ENCODE peak calls at places on chromosomes 12 and 14, in five cellular contexts. I is neural crest cell, V is nephron progenitor cell, J is ascending aorta, R is WTC11. P is an unnamed sample.

GRCh38 chr12:124466200-124467128 is 100.9 kb downstream of the NCOR2 start:
- DNase-seq in R (no peak), J (peak), V (no peak), I (no peak), P (no peak)

GRCh38 chr12:124434364-124434763 is 133.0 kb downstream of the NCOR2 start:
- DNase-seq in J (no peak), I (no peak), R (no peak), V (no peak), P (no peak)

GRCh38 chr14:54806616-54807015 is 96.0 kb downstream of the GCH1 start:
- DNase-seq in J (no peak), V (no peak), R (no peak), I (no peak), P (no peak)

GRCh38 chr14:95998656-95999055 is 40.5 kb upstream of the C14orf132 start:
- DNase-seq in V (no peak), J (no peak), I (no peak), R (no peak), P (no peak)

GRCh38 chr12:104699489-104700194 is 242.9 kb downstream of the CHST11 start:
- DNase-seq in V (no peak), I (no peak), R (no peak), J (no peak), P (no peak)

GRCh38 chr14:64363265-64363840 is 24.8 kb upstream of the MTHFD1 start:
- DNase-seq in J (no peak), V (no peak), R (no peak), I (no peak), P (no peak)

GRCh38 chr14:71668186-71668912 is 263.9 kb upstream of the RGS6 start:
- DNase-seq in R (no peak), I (no peak), V (no peak), J (no peak), P (no peak)

GRCh38 chr14:25048170-25049126 is 1.5 kb downstream of the STXBP6 start:
- DNase-seq in R (no peak), I (no peak), V (peak), J (no peak), P (no peak)

GRCh38 chr14:103928011-103928890 is at the start of gene TDRD9:
- DNase-seq in V (no peak), R (no peak), I (no peak), J (no peak), P (no peak)

GRCh38 chr12:109014984-109015765 is 5.7 kb downstream of the SVOP start:
- DNase-seq in V (no peak), J (no peak), I (no peak), R (no peak), P (no peak)

GRCh38 chr12:109016016-109016415 is 4.9 kb downstream of the SVOP start:
- DNase-seq in I (no peak), J (no peak), V (no peak), R (no peak), P (no peak)

GRCh38 chr12:109010259-109010658 is 10.6 kb downstream of the SVOP start:
- DNase-seq in R (no peak), V (no peak), J (no peak), I (no peak), P (no peak)
- TF ChIP-seq CTCF in R (no peak), V (no peak), J (no peak), I (no peak), P (no peak)

GRCh38 chr12:118359541-118359915 is 13.2 kb downstream of the TAOK3 start:
- DNase-seq in I (no peak), J (no peak), R (no peak), V (no peak), P (no peak)

GRCh38 chr12:118358607-118359540 is 13.8 kb downstream of the TAOK3 start:
- DNase-seq in R (no peak), J (no peak), V (no peak), I (no peak), P (no peak)

GRCh38 chr12:118357327-118358007 is 15.2 kb downstream of the TAOK3 start:
- DNase-seq in R (no peak), J (no peak), V (no peak), I (no peak), P (no peak)

GRCh38 chr12:118356809-118357326 is 15.8 kb downstream of the TAOK3 start:
- DNase-seq in R (no peak), V (no peak), J (no peak), I (no peak), P (no peak)

DNA sequence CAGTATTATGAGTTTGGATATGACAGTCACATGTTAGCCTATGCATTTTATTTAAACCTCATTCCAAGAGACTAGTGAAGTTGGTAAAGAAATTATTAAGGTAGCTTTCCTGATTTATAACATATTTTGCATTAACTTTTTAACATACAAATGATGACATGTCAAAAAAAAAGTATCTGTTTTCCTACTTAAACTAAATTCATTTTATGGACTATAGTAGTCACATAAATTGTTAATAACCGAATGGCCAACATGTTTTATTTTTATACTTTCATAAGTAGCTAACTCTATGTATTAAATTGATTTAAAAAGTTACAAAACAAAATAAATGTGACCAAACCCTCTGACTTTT is 14.7 kb downstream of the TAOK3 start:
- DNase-seq in J (no peak), V (no peak), R (no peak), I (no peak), P (no peak)
- TF ChIP-seq CTCF in J (no peak), V (no peak), R (no peak), I (no peak), P (no peak)

GRCh38 chr12:118855858-118856257 is 125.5 kb upstream of the SRRM4 start:
- DNase-seq in V (no peak), J (no peak), R (no peak), I (no peak), P (no peak)

GRCh38 chr12:118850244-118850825 is 131.0 kb upstream of the SRRM4 start:
- DNase-seq in V (peak), R (peak), I (peak), J (no peak), P (no peak)

DNA sequence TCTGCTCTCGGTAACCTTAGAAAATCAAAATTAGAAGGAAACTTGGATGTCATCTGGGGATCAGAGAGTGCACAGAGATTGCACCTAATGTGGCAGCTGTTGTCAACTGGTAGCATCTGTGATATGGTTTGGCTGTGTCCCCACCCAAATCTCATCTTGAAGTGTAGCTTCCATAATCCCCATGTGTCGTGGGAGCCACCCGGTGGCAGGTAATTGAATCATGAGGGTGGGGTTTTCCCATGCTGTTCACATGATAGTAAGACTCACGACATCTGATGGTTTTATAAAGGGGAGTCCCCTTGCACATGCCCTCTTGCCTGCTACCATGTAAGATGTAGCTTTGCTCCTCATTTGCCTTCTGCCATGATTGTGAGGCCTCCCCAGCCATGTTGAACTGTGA is 127.7 kb upstream of the SRRM4 start:
- DNase-seq in I (no peak), J (no peak), V (no peak), R (peak), P (no peak)
- TF ChIP-seq CTCF in I (peak), J (no peak), V (peak), R (no peak), P (no peak)

GRCh38 chr12:19642305-19642704 is 203.0 kb downstream of the AEBP2 start:
- DNase-seq in V (no peak), J (no peak), I (no peak), R (no peak), P (no peak)
- TF ChIP-seq CTCF in V (no peak), J (no peak), I (no peak), R (no peak), P (no peak)

GRCh38 chr12:69585189-69586062 is at the start of gene CCT2:
- DNase-seq in I (peak), J (peak), R (peak), V (peak), P (peak)

GRCh38 chr12:69578283-69578682 is 7.0 kb upstream of the CCT2 start:
- DNase-seq in V (no peak), J (no peak), I (no peak), R (no peak), P (no peak)

GRCh38 chr12:69580074-69580473 is 5.2 kb upstream of the CCT2 start:
- DNase-seq in J (no peak), V (no peak), R (no peak), I (no peak), P (no peak)

GRCh38 chr12:69579029-69579428 is 6.2 kb upstream of the CCT2 start:
- DNase-seq in I (no peak), R (no peak), V (no peak), J (no peak), P (no peak)

DNA sequence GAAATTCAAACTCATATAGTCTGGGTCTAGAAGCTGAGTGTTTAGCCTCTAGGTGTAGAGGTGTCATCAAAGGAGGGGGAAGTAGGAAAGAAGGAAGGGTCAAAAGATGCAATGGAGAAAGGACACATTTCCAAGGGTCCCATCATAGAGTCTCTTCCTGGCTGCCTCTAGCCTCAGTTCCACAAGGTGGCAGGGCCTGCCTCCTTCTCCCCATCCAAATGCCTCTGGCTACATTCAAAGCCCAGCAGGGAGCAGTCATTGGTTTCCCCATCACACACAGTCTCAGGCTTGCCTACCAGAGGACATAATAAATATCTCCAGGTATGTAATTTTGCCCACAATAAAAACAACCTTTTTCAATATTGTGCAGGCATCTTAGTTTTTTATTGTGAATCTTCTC is 2.1 kb upstream of the CCT2 start:
- DNase-seq in I (no peak), J (no peak), V (no peak), R (peak), P (no peak)
- TF ChIP-seq CTCF in I (no peak), J (no peak), V (no peak), R (no peak), P (no peak)

GRCh38 chr14:77376771-77377501 is at the start of the genes SAMD15 and TMED8:
- DNase-seq in J (peak), R (peak), V (peak), I (peak), P (peak)
- TF ChIP-seq CTCF in J (peak), R (no peak), V (no peak), I (peak), P (no peak)

GRCh38 chr12:54159140-54159539 is 29.6 kb downstream of the SMUG1 start:
- DNase-seq in R (peak), I (peak), J (no peak), V (peak), P (no peak)
- TF ChIP-seq CTCF in R (no peak), I (no peak), J (no peak), V (no peak), P (no peak)

DNA sequence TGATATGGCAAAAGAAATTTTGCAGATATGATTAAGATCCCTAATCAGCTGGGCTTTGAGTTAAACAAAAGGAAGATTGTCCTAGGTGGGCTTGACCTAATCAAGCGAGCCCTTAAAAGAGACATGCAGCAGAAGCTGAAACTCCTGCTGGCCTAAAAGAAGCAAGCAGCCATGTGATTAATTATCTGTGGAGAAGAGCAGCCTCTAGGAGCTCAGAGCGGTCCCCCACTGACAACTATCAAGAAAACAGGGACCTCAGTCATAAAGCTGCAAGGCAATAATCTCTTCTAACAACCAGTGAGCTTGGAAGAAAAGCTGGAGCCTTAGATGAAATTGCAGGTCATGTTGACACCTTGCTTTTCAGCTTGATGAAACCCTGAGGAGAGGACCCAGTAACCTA is 288.9 kb upstream of the CLEC14A start:
- DNase-seq in J (no peak), I (no peak), V (no peak), R (no peak), P (no peak)
- TF ChIP-seq CTCF in J (no peak), I (no peak), V (no peak), R (no peak), P (no peak)

DNA sequence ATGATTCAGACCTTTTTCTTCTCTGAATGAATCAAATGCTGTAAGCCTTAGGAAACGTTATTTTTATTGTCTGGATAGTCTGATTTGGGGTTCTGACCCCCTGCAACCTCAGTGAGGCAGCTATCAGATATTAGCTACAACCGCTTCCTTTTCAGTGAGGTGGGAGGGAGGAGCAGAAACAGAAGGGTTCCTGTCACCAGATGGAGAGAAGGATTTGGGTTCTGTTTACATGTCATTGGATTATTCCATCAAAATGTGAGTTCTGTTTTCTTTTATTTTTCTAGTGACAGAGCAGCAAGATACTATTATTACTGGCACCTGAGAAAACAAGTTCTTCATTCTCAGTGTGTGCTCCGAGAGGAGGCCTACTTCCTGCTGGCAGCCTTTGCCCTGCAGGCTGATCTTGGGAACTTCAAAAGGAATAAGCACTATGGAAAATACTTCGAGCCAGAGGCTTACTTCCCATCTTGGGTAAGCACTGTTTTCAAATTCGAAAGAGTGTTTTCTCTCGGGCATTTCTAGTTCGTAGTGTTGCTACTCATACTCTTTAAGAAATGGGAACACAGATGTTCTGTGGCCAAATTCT is 52.8 kb downstream of the FRMD6 start:
- DNase-seq in R (no peak), I (no peak), J (no peak), V (no peak), P (no peak)
- TF ChIP-seq CTCF in R (no peak), I (no peak), J (no peak), V (no peak), P (no peak)

GRCh38 chr12:65699251-65699650 is 125.0 kb upstream of the HMGA2 start:
- DNase-seq in R (no peak), I (no peak), V (no peak), J (no peak), P (no peak)
- TF ChIP-seq CTCF in R (no peak), I (no peak), V (no peak), J (no peak), P (no peak)